ENCODE peak calls at places on chromosome 19, in five cellular contexts. One of them, this sample, is unnamed.

GRCh38 chr19:49570138-49570856 is 10.1 kb downstream of the NOSIP start:
- DNase-seq in stimulated activated CD4-positive, alpha-beta T cell treated with anti-CD3 and anti-CD28 coated beads, TNF-alpha, amount 100 ng/mL, for 48 hours: no peak
- DNase-seq in KG1: peak
- DNase-seq in putamen: peak
- DNase-seq in astrocyte: peak
- DNase-seq in this sample: no peak

GRCh38 chr19:37594982-37595382 is 306 bp downstream of the ZNF540 start:
- DNase-seq in stimulated activated CD4-positive, alpha-beta T cell treated with anti-CD3 and anti-CD28 coated beads, TNF-alpha, amount 100 ng/mL, for 48 hours: peak
- DNase-seq in KG1: peak
- DNase-seq in putamen: no peak
- DNase-seq in astrocyte: peak
- DNase-seq in this sample: peak

GRCh38 chr19:14786421-14786851 is 8.1 kb upstream of the ADGRE2 start:
- DNase-seq in stimulated activated CD4-positive, alpha-beta T cell treated with anti-CD3 and anti-CD28 coated beads, TNF-alpha, amount 100 ng/mL, for 48 hours: no peak
- DNase-seq in KG1: no peak
- DNase-seq in putamen: no peak
- DNase-seq in astrocyte: no peak
- DNase-seq in this sample: no peak

GRCh38 chr19:9906475-9907087 is 29.7 kb downstream of the OLFM2 start:
- DNase-seq in stimulated activated CD4-positive, alpha-beta T cell treated with anti-CD3 and anti-CD28 coated beads, TNF-alpha, amount 100 ng/mL, for 48 hours: no peak
- DNase-seq in KG1: no peak
- DNase-seq in putamen: no peak
- DNase-seq in astrocyte: no peak
- DNase-seq in this sample: no peak

GRCh38 chr19:50516859-50517703 is 3.4 kb upstream of the ASPDH start:
- DNase-seq in stimulated activated CD4-positive, alpha-beta T cell treated with anti-CD3 and anti-CD28 coated beads, TNF-alpha, amount 100 ng/mL, for 48 hours: no peak
- DNase-seq in KG1: no peak
- DNase-seq in putamen: no peak
- DNase-seq in astrocyte: no peak
- DNase-seq in this sample: no peak

GRCh38 chr19:4972509-4973230 is 3.8 kb downstream of the KDM4B start:
- DNase-seq in stimulated activated CD4-positive, alpha-beta T cell treated with anti-CD3 and anti-CD28 coated beads, TNF-alpha, amount 100 ng/mL, for 48 hours: no peak
- DNase-seq in KG1: no peak
- DNase-seq in putamen: no peak
- DNase-seq in astrocyte: peak
- DNase-seq in this sample: no peak

GRCh38 chr19:47471733-47472457 is at the start of gene SLC8A2:
- DNase-seq in stimulated activated CD4-positive, alpha-beta T cell treated with anti-CD3 and anti-CD28 coated beads, TNF-alpha, amount 100 ng/mL, for 48 hours: peak
- DNase-seq in KG1: peak
- DNase-seq in putamen: no peak
- DNase-seq in astrocyte: peak
- DNase-seq in this sample: no peak

GRCh38 chr19:48053856-48054255 is 10.0 kb upstream of the CABP5 start:
- DNase-seq in stimulated activated CD4-positive, alpha-beta T cell treated with anti-CD3 and anti-CD28 coated beads, TNF-alpha, amount 100 ng/mL, for 48 hours: no peak
- DNase-seq in KG1: no peak
- DNase-seq in putamen: no peak
- DNase-seq in astrocyte: no peak
- DNase-seq in this sample: no peak

GRCh38 chr19:2726160-2726855 is 5.1 kb upstream of the DIRAS1 start:
- DNase-seq in stimulated activated CD4-positive, alpha-beta T cell treated with anti-CD3 and anti-CD28 coated beads, TNF-alpha, amount 100 ng/mL, for 48 hours: no peak
- DNase-seq in KG1: no peak
- DNase-seq in putamen: no peak
- DNase-seq in astrocyte: no peak
- DNase-seq in this sample: no peak

GRCh38 chr19:3785464-3785937 is 680 bp downstream of the MATK start:
- DNase-seq in stimulated activated CD4-positive, alpha-beta T cell treated with anti-CD3 and anti-CD28 coated beads, TNF-alpha, amount 100 ng/mL, for 48 hours: no peak
- DNase-seq in KG1: no peak
- DNase-seq in putamen: no peak
- DNase-seq in astrocyte: no peak
- DNase-seq in this sample: no peak

GRCh38 chr19:5526691-5527090 is 41.1 kb downstream of the TINCR start:
- DNase-seq in stimulated activated CD4-positive, alpha-beta T cell treated with anti-CD3 and anti-CD28 coated beads, TNF-alpha, amount 100 ng/mL, for 48 hours: no peak
- DNase-seq in KG1: no peak
- DNase-seq in putamen: no peak
- DNase-seq in astrocyte: no peak
- DNase-seq in this sample: no peak

GRCh38 chr19:33416307-33417215 is 43.1 kb downstream of the CEBPG start:
- DNase-seq in stimulated activated CD4-positive, alpha-beta T cell treated with anti-CD3 and anti-CD28 coated beads, TNF-alpha, amount 100 ng/mL, for 48 hours: peak
- DNase-seq in KG1: peak
- DNase-seq in putamen: no peak
- DNase-seq in astrocyte: peak
- DNase-seq in this sample: no peak

GRCh38 chr19:3073159-3073563 is 10.9 kb upstream of the TLE5 start:
- DNase-seq in stimulated activated CD4-positive, alpha-beta T cell treated with anti-CD3 and anti-CD28 coated beads, TNF-alpha, amount 100 ng/mL, for 48 hours: no peak
- DNase-seq in KG1: no peak
- DNase-seq in putamen: no peak
- DNase-seq in astrocyte: peak
- DNase-seq in this sample: no peak

GRCh38 chr19:12749938-12750521 is 1.6 kb upstream of the BEST2 start:
- DNase-seq in stimulated activated CD4-positive, alpha-beta T cell treated with anti-CD3 and anti-CD28 coated beads, TNF-alpha, amount 100 ng/mL, for 48 hours: no peak
- DNase-seq in KG1: no peak
- DNase-seq in putamen: no peak
- DNase-seq in astrocyte: peak
- DNase-seq in this sample: no peak

GRCh38 chr19:7862413-7862951 is 11.7 kb downstream of the PRR36 start:
- DNase-seq in stimulated activated CD4-positive, alpha-beta T cell treated with anti-CD3 and anti-CD28 coated beads, TNF-alpha, amount 100 ng/mL, for 48 hours: peak
- DNase-seq in KG1: no peak
- DNase-seq in putamen: no peak
- DNase-seq in astrocyte: no peak
- DNase-seq in this sample: no peak

GRCh38 chr19:50658438-50659317 is 9.4 kb downstream of the C19orf81 start:
- DNase-seq in stimulated activated CD4-positive, alpha-beta T cell treated with anti-CD3 and anti-CD28 coated beads, TNF-alpha, amount 100 ng/mL, for 48 hours: peak
- DNase-seq in KG1: peak
- DNase-seq in putamen: peak
- DNase-seq in astrocyte: no peak
- DNase-seq in this sample: no peak

GRCh38 chr19:13954185-13954584 is 1.9 kb downstream of the DCAF15 start:
- DNase-seq in stimulated activated CD4-positive, alpha-beta T cell treated with anti-CD3 and anti-CD28 coated beads, TNF-alpha, amount 100 ng/mL, for 48 hours: no peak
- DNase-seq in KG1: no peak
- DNase-seq in putamen: no peak
- DNase-seq in astrocyte: no peak
- DNase-seq in this sample: no peak

GRCh38 chr19:2032296-2032941 is 16.9 kb upstream of the BTBD2 start:
- DNase-seq in stimulated activated CD4-positive, alpha-beta T cell treated with anti-CD3 and anti-CD28 coated beads, TNF-alpha, amount 100 ng/mL, for 48 hours: no peak
- DNase-seq in KG1: peak
- DNase-seq in putamen: peak
- DNase-seq in astrocyte: peak
- DNase-seq in this sample: peak

GRCh38 chr19:54631489-54631888 is 1.2 kb downstream of the LILRB1 start:
- DNase-seq in stimulated activated CD4-positive, alpha-beta T cell treated with anti-CD3 and anti-CD28 coated beads, TNF-alpha, amount 100 ng/mL, for 48 hours: no peak
- DNase-seq in KG1: no peak
- DNase-seq in putamen: no peak
- DNase-seq in astrocyte: no peak
- DNase-seq in this sample: no peak

This sample was measured in esophagus squamous epithelium.